ENCODE peak calls at places on chromosomes 11 and 22, in four cellular contexts. One of them, this sample, is unnamed.

GRCh38 chr11:108302121-108302785 is 79.4 kb downstream of the ATM start:
- DNase-seq in ovary: no peak
- DNase-seq in cardiac muscle cell: no peak
- DNase-seq in sigmoid colon: no peak
- DNase-seq in this sample: peak

GRCh38 chr22:49008682-49009235 is 818.9 kb downstream of the BRD1 start:
- DNase-seq in cardiac muscle cell: no peak
- DNase-seq in sigmoid colon: no peak
- DNase-seq in ovary: no peak
- DNase-seq in this sample: no peak

GRCh38 chr11:33656768-33657167 is 43.9 kb downstream of the C11orf91 start:
- DNase-seq in cardiac muscle cell: no peak
- DNase-seq in ovary: no peak
- DNase-seq in sigmoid colon: no peak
- DNase-seq in this sample: no peak

GRCh38 chr11:61954106-61955030 is 4.2 kb downstream of the BEST1 start:
- DNase-seq in cardiac muscle cell: no peak
- DNase-seq in ovary: no peak
- DNase-seq in sigmoid colon: no peak
- DNase-seq in this sample: no peak

GRCh38 chr11:118243161-118243560 is 9.0 kb downstream of the MPZL3 start:
- DNase-seq in sigmoid colon: no peak
- DNase-seq in cardiac muscle cell: no peak
- DNase-seq in ovary: no peak
- DNase-seq in this sample: no peak

GRCh38 chr11:67002921-67003411 is 20.0 kb upstream of the SYT12 start:
- DNase-seq in sigmoid colon: no peak
- DNase-seq in ovary: no peak
- DNase-seq in cardiac muscle cell: no peak
- DNase-seq in this sample: no peak

GRCh38 chr11:115170133-115170815 is 333.9 kb downstream of the CADM1 start:
- DNase-seq in sigmoid colon: no peak
- DNase-seq in cardiac muscle cell: peak
- DNase-seq in ovary: no peak
- DNase-seq in this sample: peak

GRCh38 chr11:125579811-125580210 is 10.5 kb downstream of the EI24 start:
- DNase-seq in cardiac muscle cell: no peak
- DNase-seq in ovary: no peak
- DNase-seq in sigmoid colon: no peak
- DNase-seq in this sample: no peak

GRCh38 chr22:37930270-37930951 is 23.0 kb downstream of the C22orf23 start:
- DNase-seq in sigmoid colon: no peak
- DNase-seq in cardiac muscle cell: no peak
- DNase-seq in ovary: no peak
- DNase-seq in this sample: no peak

GRCh38 chr11:15204766-15205165 is 90.0 kb downstream of the INSC start:
- DNase-seq in ovary: no peak
- DNase-seq in cardiac muscle cell: no peak
- DNase-seq in sigmoid colon: no peak
- DNase-seq in this sample: no peak

GRCh38 chr22:46769191-46769675 is 6.8 kb downstream of the TBC1D22A start:
- DNase-seq in sigmoid colon: no peak
- DNase-seq in ovary: no peak
- DNase-seq in cardiac muscle cell: no peak
- DNase-seq in this sample: no peak

GRCh38 chr11:130318031-130318673 is 3.4 kb upstream of the ZBTB44 start:
- DNase-seq in cardiac muscle cell: no peak
- DNase-seq in sigmoid colon: no peak
- DNase-seq in ovary: no peak
- DNase-seq in this sample: no peak

GRCh38 chr11:15563054-15563453 is 448.3 kb downstream of the INSC start:
- DNase-seq in cardiac muscle cell: no peak
- DNase-seq in sigmoid colon: no peak
- DNase-seq in ovary: no peak
- DNase-seq in this sample: no peak

GRCh38 chr11:123371506-123372297 is 58.4 kb upstream of the GRAMD1B start:
- DNase-seq in cardiac muscle cell: no peak
- DNase-seq in sigmoid colon: no peak
- DNase-seq in ovary: no peak
- DNase-seq in this sample: no peak

GRCh38 chr11:74749127-74749964 is 697 bp downstream of the RNF169 start:
- DNase-seq in ovary: peak
- DNase-seq in cardiac muscle cell: peak
- DNase-seq in sigmoid colon: no peak
- DNase-seq in this sample: peak

GRCh38 chr11:1404461-1405185 is 14.9 kb downstream of the BRSK2 start:
- DNase-seq in ovary: no peak
- DNase-seq in sigmoid colon: no peak
- DNase-seq in cardiac muscle cell: no peak
- DNase-seq in this sample: no peak

GRCh38 chr11:70202898-70203748 is at the start of gene FADD:
- DNase-seq in cardiac muscle cell: peak
- DNase-seq in sigmoid colon: peak
- DNase-seq in ovary: peak
- DNase-seq in this sample: peak

GRCh38 chr11:73227571-73228211 is 9.6 kb downstream of the P2RY2 start:
- DNase-seq in cardiac muscle cell: no peak
- DNase-seq in sigmoid colon: peak
- DNase-seq in ovary: no peak
- DNase-seq in this sample: no peak

GRCh38 chr22:19713650-19714319 is 518 bp upstream of the SEPTIN5 start:
- DNase-seq in ovary: no peak
- DNase-seq in sigmoid colon: no peak
- DNase-seq in cardiac muscle cell: peak
- DNase-seq in this sample: no peak

GRCh38 chr11:12149672-12150225 is 39.4 kb downstream of the MICAL2 start:
- DNase-seq in ovary: no peak
- DNase-seq in sigmoid colon: no peak
- DNase-seq in cardiac muscle cell: no peak
- DNase-seq in this sample: no peak

GRCh38 chr11:61516675-61517516 is 8.3 kb downstream of the LRRC10B start:
- DNase-seq in cardiac muscle cell: peak
- DNase-seq in sigmoid colon: no peak
- DNase-seq in ovary: no peak
- DNase-seq in this sample: peak

GRCh38 chr22:23263651-23264555 is 83.6 kb downstream of the BCR start:
- DNase-seq in ovary: no peak
- DNase-seq in sigmoid colon: no peak
- DNase-seq in cardiac muscle cell: no peak
- DNase-seq in this sample: peak

GRCh38 chr11:76048763-76049162 is 157.5 kb downstream of the WNT11 start:
- DNase-seq in sigmoid colon: no peak
- DNase-seq in ovary: no peak
- DNase-seq in cardiac muscle cell: no peak
- DNase-seq in this sample: no peak

GRCh38 chr11:7520981-7521487 is 7.2 kb downstream of the PPFIBP2 start:
- DNase-seq in sigmoid colon: no peak
- DNase-seq in ovary: no peak
- DNase-seq in cardiac muscle cell: no peak
- DNase-seq in this sample: no peak

GRCh38 chr11:131218542-131218941 is 151.9 kb upstream of the NTM start:
- DNase-seq in cardiac muscle cell: no peak
- DNase-seq in ovary: no peak
- DNase-seq in sigmoid colon: no peak
- DNase-seq in this sample: no peak

GRCh38 chr11:43823316-43823715 is 57.3 kb upstream of the ALKBH3 start:
- DNase-seq in cardiac muscle cell: no peak
- DNase-seq in sigmoid colon: no peak
- DNase-seq in ovary: no peak
- DNase-seq in this sample: no peak

This sample was measured in T-helper 2 cell.